ENCODE peak calls at places on chromosomes 11 and 22, in seven cellular contexts. R, E, Y, X, H, K and F are unnamed samples.

GRCh38 chr11:66421492-66422205 is 814 bp downstream of the NPAS4 start:
- DNase-seq in R (peak), E (peak), Y (peak), X (peak), H (peak), K (peak), F (peak)

GRCh38 chr22:49678842-49679170 is 148.9 kb downstream of the BRD1 start:
- DNase-seq in R (no peak), E (no peak), Y (no peak), X (no peak), H (no peak), K (no peak), F (no peak)

GRCh38 chr11:103228807-103229206 is 119.6 kb downstream of the DYNC2H1 start:
- DNase-seq in R (no peak), E (no peak), Y (no peak), X (no peak), H (no peak), K (no peak), F (no peak)

GRCh38 chr11:73995247-73995646 is 12.6 kb upstream of the UCP2 start:
- DNase-seq in R (no peak), E (peak), Y (no peak), X (no peak), H (no peak), K (no peak), F (no peak)

GRCh38 chr22:43481528-43482309 is 69.9 kb downstream of the MPPED1 start:
- DNase-seq in R (no peak), E (peak), Y (peak), X (no peak), H (no peak), K (peak), F (no peak)

GRCh38 chr22:45867118-45867905 is 109.7 kb downstream of the WNT7B start:
- DNase-seq in R (no peak), E (no peak), Y (no peak), X (no peak), H (peak), K (no peak), F (no peak)

GRCh38 chr11:69497221-69497787 is 15.8 kb downstream of the LINC01488 start:
- DNase-seq in R (no peak), E (no peak), Y (peak), X (peak), H (peak), K (no peak), F (no peak)

GRCh38 chr11:66651011-66651410 is 12.5 kb downstream of the RBM4 start:
- DNase-seq in R (no peak), E (no peak), Y (no peak), X (no peak), H (no peak), K (no peak), F (no peak)

GRCh38 chr11:2833938-2834892 is 51.4 kb downstream of the CDKN1C start:
- DNase-seq in R (no peak), E (no peak), Y (no peak), X (no peak), H (no peak), K (peak), F (no peak)

GRCh38 chr22:32880531-32880905 is 79.0 kb downstream of the TIMP3 start:
- DNase-seq in R (no peak), E (no peak), Y (no peak), X (no peak), H (no peak), K (no peak), F (no peak)

GRCh38 chr11:10942621-10943020 is 84.8 kb upstream of the ZBED5 start:
- DNase-seq in R (no peak), E (no peak), Y (no peak), X (no peak), H (no peak), K (no peak), F (no peak)

GRCh38 chr11:79086056-79086455 is 354.8 kb downstream of the TENM4 start:
- DNase-seq in R (no peak), E (no peak), Y (no peak), X (no peak), H (no peak), K (no peak), F (no peak)

GRCh38 chr11:79090191-79090590 is 350.6 kb downstream of the TENM4 start:
- DNase-seq in R (no peak), E (no peak), Y (peak), X (no peak), H (no peak), K (no peak), F (no peak)

GRCh38 chr11:79087238-79087956 is 353.4 kb downstream of the TENM4 start:
- DNase-seq in R (no peak), E (no peak), Y (peak), X (no peak), H (peak), K (no peak), F (no peak)

GRCh38 chr11:79088967-79089366 is 351.9 kb downstream of the TENM4 start:
- DNase-seq in R (no peak), E (no peak), Y (no peak), X (no peak), H (no peak), K (no peak), F (no peak)

GRCh38 chr11:79087957-79088318 is 352.9 kb downstream of the TENM4 start:
- DNase-seq in R (no peak), E (no peak), Y (no peak), X (no peak), H (no peak), K (no peak), F (no peak)
- TF ChIP-seq CTCF in R (no peak), E (no peak), Y (no peak), X (no peak), H (no peak), K (no peak), F (no peak)

DNA sequence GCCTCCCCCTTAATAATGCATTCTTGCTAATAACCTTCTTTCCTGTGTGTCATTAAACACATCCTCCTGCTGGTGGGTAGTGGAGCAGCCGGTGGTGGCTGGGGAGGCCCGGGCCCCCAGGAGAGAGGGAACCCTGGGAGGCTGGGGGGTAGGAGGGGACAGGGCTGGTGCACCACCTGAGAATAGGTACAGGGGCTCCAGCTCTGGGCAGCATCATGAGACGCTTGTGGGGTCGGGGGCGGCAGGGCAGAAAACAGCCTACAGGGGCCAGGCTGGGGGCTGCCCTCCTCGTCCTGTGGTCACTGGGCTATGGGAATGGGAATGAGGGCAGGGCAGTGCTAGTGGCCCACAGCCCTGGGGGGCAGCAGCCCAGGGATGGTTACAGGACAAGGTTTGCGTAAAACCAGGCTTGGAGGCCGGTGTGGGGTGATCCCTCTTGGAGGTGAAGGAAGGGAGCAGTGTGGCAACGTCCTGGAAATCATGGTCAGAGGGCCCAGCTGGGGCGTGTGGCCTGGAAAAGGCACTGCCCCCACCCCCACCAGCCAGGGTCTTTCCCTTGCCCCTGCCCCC is 18.5 kb upstream of the CCDC188 start:
- DNase-seq in R (no peak), E (no peak), Y (no peak), X (no peak), H (no peak), K (no peak), F (no peak)
- TF ChIP-seq CTCF in R (no peak), E (no peak), Y (no peak), X (no peak), H (no peak), K (no peak), F (no peak)

GRCh38 chr22:37098976-37099577 is 10.4 kb downstream of the TMPRSS6 start:
- DNase-seq in R (no peak), E (peak), Y (no peak), X (no peak), H (no peak), K (no peak), F (no peak)
- TF ChIP-seq CTCF in R (peak), E (peak), Y (no peak), X (no peak), H (no peak), K (no peak), F (no peak)

GRCh38 chr11:128388182-128388815 is 199.1 kb downstream of the ETS1 start:
- DNase-seq in R (no peak), E (no peak), Y (no peak), X (no peak), H (no peak), K (no peak), F (no peak)
- TF ChIP-seq CTCF in R (no peak), E (no peak), Y (no peak), X (no peak), H (no peak), K (no peak), F (no peak)

DNA sequence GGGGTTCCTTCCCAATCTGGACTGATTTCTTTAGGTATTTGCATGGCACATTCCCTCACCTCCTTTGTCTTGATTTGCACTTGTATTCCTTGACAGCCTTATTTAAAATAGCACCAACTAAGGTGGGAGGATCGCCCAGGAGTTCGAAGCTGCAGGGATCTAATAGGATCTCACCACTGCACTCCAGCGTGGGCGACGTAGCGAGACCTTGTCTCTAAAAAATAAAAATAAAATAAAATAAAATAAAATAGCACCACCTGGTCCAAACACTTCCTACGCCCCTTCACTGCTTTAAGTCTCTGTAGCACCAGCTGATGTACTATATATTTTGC is 775 bp downstream of the SLC2A11 start:
- DNase-seq in R (no peak), E (no peak), Y (no peak), X (no peak), H (no peak), K (no peak), F (no peak)
- TF ChIP-seq CTCF in R (no peak), E (peak), Y (no peak), X (no peak), H (no peak), K (no peak), F (no peak)